ENCODE peak calls at places on chromosomes 11 and 22, in seven cellular contexts. N is GM04504; H is stimulated activated CD8-positive, alpha-beta memory T cell treated with anti-CD3 and anti-CD28 coated beads, Interleukin-7, amount 100 ng/mL, for 1 hour; G is ureter; U is Calu3; C is HCT116; E is activated T-cell treated with anti-CD3 and anti-CD28 coated beads, Interleukin-2, amount 50 U/mL, for 4 hours. D is an unnamed sample.

GRCh38 chr11:120197254-120197891 is 13.5 kb upstream of the OAF start:
- DNase-seq in N (peak), H (no peak), G (no peak), U (no peak), C (no peak), E (no peak), D (no peak)

GRCh38 chr22:42438293-42438650 is 6.1 kb upstream of the NFAM1 start:
- DNase-seq in N (no peak), H (no peak), G (no peak), U (no peak), C (no peak), E (no peak), D (no peak)

GRCh38 chr11:96393753-96394348 is 4.0 kb downstream of the JRKL start:
- DNase-seq in N (peak), H (no peak), G (no peak), U (no peak), C (peak), E (no peak), D (no peak)

GRCh38 chr11:44527476-44527875 is 38.0 kb upstream of the CD82 start:
- DNase-seq in N (no peak), H (no peak), G (no peak), U (no peak), C (no peak), E (no peak), D (no peak)

GRCh38 chr11:64638017-64638664 is 47.1 kb downstream of the SLC22A12 start:
- DNase-seq in N (no peak), H (no peak), G (no peak), U (no peak), C (no peak), E (no peak), D (no peak)

GRCh38 chr11:21285104-21285503 is 615.7 kb downstream of the NELL1 start:
- DNase-seq in N (no peak), H (no peak), G (no peak), U (no peak), C (no peak), E (no peak), D (no peak)

GRCh38 chr22:26674211-26675190 is 17.1 kb downstream of the MIAT start:
- DNase-seq in N (no peak), H (no peak), G (no peak), U (no peak), C (no peak), E (no peak), D (no peak)

GRCh38 chr22:23608583-23608982 is 23.5 kb downstream of the DRICH1 start:
- DNase-seq in N (no peak), H (no peak), G (no peak), U (no peak), C (no peak), E (no peak), D (no peak)

GRCh38 chr22:37212174-37212906 is at the start of gene SSTR3:
- DNase-seq in N (no peak), H (no peak), G (no peak), U (no peak), C (no peak), E (peak), D (no peak)

GRCh38 chr11:120660024-120660565 is 148.5 kb downstream of the GRIK4 start:
- DNase-seq in N (no peak), H (no peak), G (no peak), U (peak), C (peak), E (no peak), D (no peak)

GRCh38 chr22:49686495-49687219 is 141.0 kb downstream of the BRD1 start:
- DNase-seq in N (no peak), H (no peak), G (no peak), U (no peak), C (no peak), E (no peak), D (no peak)

GRCh38 chr11:45560153-45560934 is 105.1 kb downstream of the CHST1 start:
- DNase-seq in N (no peak), H (no peak), G (no peak), U (no peak), C (no peak), E (no peak), D (no peak)

GRCh38 chr11:12802418-12803085 is 128.3 kb downstream of the TEAD1 start:
- DNase-seq in N (no peak), H (no peak), G (peak), U (peak), C (peak), E (no peak), D (peak)

GRCh38 chr22:40853961-40854360 is 2.5 kb downstream of the ST13 start:
- DNase-seq in N (no peak), H (no peak), G (no peak), U (no peak), C (no peak), E (no peak), D (no peak)

GRCh38 chr22:45524157-45524556 is 21.5 kb downstream of the FBLN1 start:
- DNase-seq in N (no peak), H (no peak), G (no peak), U (no peak), C (no peak), E (no peak), D (no peak)

GRCh38 chr11:118610773-118611432 is 3.5 kb downstream of the PHLDB1 start:
- DNase-seq in N (no peak), H (peak), G (peak), U (peak), C (no peak), E (peak), D (no peak)

GRCh38 chr11:17300372-17300771 is 23.8 kb downstream of the NUCB2 start:
- DNase-seq in N (no peak), H (no peak), G (no peak), U (no peak), C (no peak), E (no peak), D (no peak)

GRCh38 chr11:72736452-72737069 is 15.6 kb downstream of the ARAP1 start:
- DNase-seq in N (no peak), H (peak), G (no peak), U (no peak), C (peak), E (peak), D (no peak)

GRCh38 chr11:133230446-133230845 is 301.9 kb downstream of the OPCML start:
- DNase-seq in N (no peak), H (no peak), G (no peak), U (no peak), C (no peak), E (no peak), D (no peak)